ENCODE peak calls at places on chromosomes 13 and 19, in four cellular contexts. Y is midbrain, D is ACHN, G is thoracic aorta. I is an unnamed sample.

GRCh38 chr13:83839158-83839557 is 43.1 kb downstream of the SLITRK1 start:
- DNase-seq in Y (peak; percentile 36), D (no peak), G (no peak), I (no peak)

GRCh38 chr19:12485571-12485970 is 955 bp upstream of the ZNF709 start:
- DNase-seq in Y (no peak), D (no peak), G (no peak), I (no peak)

GRCh38 chr19:5974721-5975387 is 3.1 kb downstream of the RANBP3 start:
- DNase-seq in Y (no peak), D (no peak), G (no peak), I (no peak)

GRCh38 chr19:17328517-17329060 is 6.1 kb downstream of the ANO8 start:
- DNase-seq in Y (no peak), D (no peak), G (no peak), I (no peak)

GRCh38 chr19:17235618-17236413 is 9.8 kb downstream of the OCEL1 start:
- DNase-seq in Y (peak; percentile 54), D (peak; percentile 76), G (no peak), I (no peak)

GRCh38 chr13:53151692-53152421 is 123.2 kb downstream of the OLFM4 start:
- DNase-seq in Y (peak; percentile 71), D (peak; percentile 46), G (no peak), I (peak; percentile 5)

GRCh38 chr13:57557979-57558529 is 73.5 kb upstream of the PCDH17 start:
- DNase-seq in Y (peak; percentile 25), D (peak; percentile 42), G (no peak), I (no peak)

GRCh38 chr13:75621147-75621546 is 15.0 kb upstream of the LMO7 start:
- DNase-seq in Y (no peak), D (peak; percentile 12), G (no peak), I (no peak)

GRCh38 chr13:109700176-109700575 is 86.2 kb downstream of the IRS2 start:
- DNase-seq in Y (peak; percentile 49), D (peak; percentile 30), G (no peak), I (peak; percentile 17)

GRCh38 chr19:10654610-10655456 is 687 bp downstream of the ILF3 start:
- DNase-seq in Y (peak; percentile 45), D (peak; percentile 46), G (no peak), I (peak; percentile 65)

GRCh38 chr19:44748426-44749254 is at the start of gene BCL3:
- DNase-seq in Y (peak; percentile 20), D (peak; percentile 73), G (no peak), I (no peak)

GRCh38 chr19:19544257-19545127 is 6.4 kb downstream of the CILP2 start:
- DNase-seq in Y (no peak), D (no peak), G (no peak), I (no peak)

GRCh38 chr13:39364797-39365468 is 238.1 kb downstream of the LHFPL6 start:
- DNase-seq in Y (no peak), D (no peak), G (no peak), I (no peak)

GRCh38 chr19:8036438-8037099 is 16.0 kb upstream of the CCL25 start:
- DNase-seq in Y (no peak), D (no peak), G (no peak), I (no peak)

GRCh38 chr19:20840371-20840770 is 64.3 kb downstream of the ZNF66 start:
- DNase-seq in Y (no peak), D (no peak), G (no peak), I (no peak)

GRCh38 chr13:60448907-60449510 is 52.0 kb downstream of the TDRD3 start:
- DNase-seq in Y (peak; percentile 67), D (peak; percentile 57), G (no peak), I (no peak)